ENCODE peak calls at places on chromosomes 1 and 21, in six cellular contexts. N is GM06990, A is uterus, B is left lung, J is AG09309, D is Peyer's patch. U is an unnamed sample.

GRCh38 chr21:41011968-41012367 is 156.0 kb upstream of the BACE2 start:
- DNase-seq in N (no peak), A (no peak), B (no peak), J (no peak), D (no peak), U (no peak)

GRCh38 chr1:168689726-168690602 is 39.0 kb downstream of the DPT start:
- DNase-seq in N (no peak), A (no peak), B (no peak), J (no peak), D (no peak), U (peak)

GRCh38 chr1:69688178-69688577 is 120.5 kb downstream of the LRRC7 start:
- DNase-seq in N (no peak), A (no peak), B (no peak), J (no peak), D (no peak), U (no peak)

GRCh38 chr1:234222561-234223280 is 150.5 kb upstream of the COA6 start:
- DNase-seq in N (no peak), A (no peak), B (no peak), J (no peak), D (no peak), U (no peak)

GRCh38 chr1:246609632-246610031 is 43.4 kb downstream of the CNST start:
- DNase-seq in N (no peak), A (no peak), B (no peak), J (peak), D (no peak), U (no peak)

GRCh38 chr1:90351019-90351418 is 356.1 kb downstream of the ZNF326 start:
- DNase-seq in N (no peak), A (no peak), B (no peak), J (no peak), D (no peak), U (no peak)

GRCh38 chr1:192766009-192766625 is 42.7 kb upstream of the RGS2 start:
- DNase-seq in N (no peak), A (no peak), B (no peak), J (no peak), D (no peak), U (no peak)

GRCh38 chr1:194705123-194705522 is 1518.7 kb upstream of the B3GALT2 start:
- DNase-seq in N (no peak), A (no peak), B (no peak), J (no peak), D (no peak), U (no peak)

GRCh38 chr1:116853680-116854191 is 56.0 kb upstream of the PTGFRN start:
- DNase-seq in N (no peak), A (peak), B (no peak), J (no peak), D (peak), U (peak)

GRCh38 chr1:15189692-15190321 is 36.3 kb downstream of the TMEM51 start:
- DNase-seq in N (no peak), A (no peak), B (no peak), J (no peak), D (peak), U (no peak)

GRCh38 chr1:151790940-151791651 is 796 bp upstream of the TDRKH start:
- DNase-seq in N (peak), A (no peak), B (peak), J (no peak), D (no peak), U (no peak)

GRCh38 chr1:210292276-210292851 is 36.3 kb upstream of the HHAT start:
- DNase-seq in N (peak), A (peak), B (peak), J (no peak), D (peak), U (no peak)

GRCh38 chr21:32392299-32392879 is 423 bp downstream of the URB1 start:
- DNase-seq in N (no peak), A (no peak), B (no peak), J (no peak), D (no peak), U (no peak)

GRCh38 chr1:36304970-36305914 is 926 bp upstream of the SH3D21 start:
- DNase-seq in N (no peak), A (no peak), B (no peak), J (no peak), D (peak), U (no peak)

GRCh38 chr1:58901008-58901407 is 117.2 kb upstream of the JUN start:
- DNase-seq in N (no peak), A (no peak), B (no peak), J (no peak), D (no peak), U (no peak)

GRCh38 chr1:1272341-1273151 is 1.1 kb downstream of the UBE2J2 start:
- DNase-seq in N (no peak), A (no peak), B (peak), J (no peak), D (peak), U (no peak)

GRCh38 chr1:94095112-94095637 is 25.8 kb downstream of the ABCA4 start:
- DNase-seq in N (no peak), A (peak), B (no peak), J (no peak), D (peak), U (peak)

GRCh38 chr1:40273547-40274166 is 15.6 kb downstream of the ZMPSTE24 start:
- DNase-seq in N (no peak), A (no peak), B (no peak), J (no peak), D (no peak), U (no peak)

GRCh38 chr1:31793086-31793485 is 22.7 kb downstream of the SPOCD1 start:
- DNase-seq in N (no peak), A (peak), B (no peak), J (no peak), D (peak), U (no peak)

GRCh38 chr1:223143760-223144248 is 756 bp upstream of the TLR5 start:
- DNase-seq in N (peak), A (no peak), B (peak), J (no peak), D (peak), U (no peak)

GRCh38 chr1:112544011-112544688 is 35.4 kb downstream of the WNT2B start:
- DNase-seq in N (no peak), A (peak), B (no peak), J (peak), D (no peak), U (peak)

GRCh38 chr1:28456078-28456477 is 49.8 kb upstream of the RCC1 start:
- DNase-seq in N (no peak), A (no peak), B (no peak), J (peak), D (no peak), U (peak)

GRCh38 chr1:37764888-37765441 is at the start of gene EPHA10:
- DNase-seq in N (no peak), A (no peak), B (peak), J (no peak), D (no peak), U (no peak)

GRCh38 chr21:36661511-36662309 is 37.2 kb upstream of the SIM2 start:
- DNase-seq in N (no peak), A (no peak), B (no peak), J (no peak), D (no peak), U (peak)

GRCh38 chr1:207941664-207942063 is 30.7 kb upstream of the CD34 start:
- DNase-seq in N (no peak), A (peak), B (peak), J (no peak), D (peak), U (peak)

GRCh38 chr1:20187103-20187812 is 940 bp upstream of the PLA2G2C start:
- DNase-seq in N (no peak), A (peak), B (no peak), J (no peak), D (no peak), U (no peak)

GRCh38 chr21:44353200-44353970 is at the start of gene TRPM2:
- DNase-seq in N (peak), A (no peak), B (peak), J (no peak), D (peak), U (no peak)

GRCh38 chr21:34268493-34268892 is 95.3 kb upstream of the KCNE2 start:
- DNase-seq in N (no peak), A (no peak), B (no peak), J (no peak), D (no peak), U (no peak)

DNA sequence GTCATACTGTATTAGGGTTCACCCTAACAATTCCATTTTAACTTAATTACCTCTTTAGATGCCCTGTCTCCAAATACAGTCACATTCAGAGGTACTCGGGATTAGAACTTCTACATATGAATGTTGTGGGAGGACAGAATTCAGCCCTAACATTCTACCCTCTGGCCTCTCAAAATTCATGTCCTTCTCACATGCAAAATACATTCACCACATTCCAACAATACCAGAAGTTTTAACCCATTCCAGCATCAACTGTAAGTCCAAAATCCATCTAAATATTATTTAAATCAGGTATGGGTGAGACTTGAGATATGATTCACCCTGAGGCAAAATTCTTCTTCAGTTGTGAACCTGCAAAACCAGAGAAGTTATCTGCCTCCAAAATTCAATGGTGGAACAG is 14.5 kb downstream of the LY9 start:
- DNase-seq in N (no peak), A (no peak), B (no peak), J (no peak), D (no peak), U (no peak)
- H3K4me3 ChIP-seq in N (no peak), A (no peak), B (no peak), J (no peak), D (no peak), U (no peak)

GRCh38 chr1:110356379-110356778 is 17.2 kb downstream of the RBM15 start:
- DNase-seq in N (no peak), A (no peak), B (no peak), J (no peak), D (no peak), U (no peak)
- TF ChIP-seq CTCF in N (no peak), A (no peak), B (no peak), J (no peak), D (no peak), U (no peak)

DNA sequence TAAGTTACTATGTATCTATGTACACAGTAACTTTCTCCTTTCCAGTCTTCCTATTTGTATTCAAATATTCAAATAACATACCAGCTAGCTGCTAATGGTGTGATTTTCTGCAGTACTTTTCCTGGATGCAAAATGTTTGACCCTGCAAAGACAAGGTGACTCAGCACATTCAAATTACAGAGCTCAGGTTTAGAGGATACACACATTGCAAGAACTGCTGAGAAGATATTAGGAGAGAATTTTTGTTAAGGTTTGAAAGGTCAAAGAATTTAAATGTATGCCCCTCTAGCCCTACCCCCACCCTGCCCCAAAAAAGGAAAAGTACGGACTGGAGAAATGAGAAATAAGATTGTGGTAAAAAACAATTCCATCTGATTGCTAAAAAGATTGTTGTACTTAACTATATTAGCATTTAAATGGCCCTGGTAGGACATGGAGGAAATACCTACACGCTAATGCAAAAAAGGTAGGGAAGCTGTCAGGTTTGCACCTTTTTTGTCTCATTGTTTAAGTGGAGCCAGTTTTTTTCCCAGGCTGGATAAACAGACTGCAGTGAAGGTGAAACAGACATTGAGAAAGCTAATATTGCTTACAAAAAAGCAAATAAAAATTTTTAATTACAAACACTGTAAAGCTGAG is 45.6 kb downstream of the ZNF281 start:
- DNase-seq in N (no peak), A (no peak), B (no peak), J (no peak), D (no peak), U (no peak)
- H3K4me3 ChIP-seq in N (no peak), A (no peak), B (no peak), J (no peak), D (no peak), U (no peak)

GRCh38 chr1:93080424-93080823 is 1.3 kb downstream of the MTF2 start:
- DNase-seq in N (peak), A (no peak), B (no peak), J (peak), D (no peak), U (peak)
- TF ChIP-seq CTCF in N (peak), A (peak), B (no peak), J (peak), D (peak), U (peak)

GRCh38 chr1:3356827-3357457 is 97.5 kb upstream of the ARHGEF16 start:
- DNase-seq in N (no peak), A (no peak), B (no peak), J (no peak), D (no peak), U (no peak)
- H3K4me3 ChIP-seq in N (no peak), A (no peak), B (no peak), J (no peak), D (no peak), U (no peak)

DNA sequence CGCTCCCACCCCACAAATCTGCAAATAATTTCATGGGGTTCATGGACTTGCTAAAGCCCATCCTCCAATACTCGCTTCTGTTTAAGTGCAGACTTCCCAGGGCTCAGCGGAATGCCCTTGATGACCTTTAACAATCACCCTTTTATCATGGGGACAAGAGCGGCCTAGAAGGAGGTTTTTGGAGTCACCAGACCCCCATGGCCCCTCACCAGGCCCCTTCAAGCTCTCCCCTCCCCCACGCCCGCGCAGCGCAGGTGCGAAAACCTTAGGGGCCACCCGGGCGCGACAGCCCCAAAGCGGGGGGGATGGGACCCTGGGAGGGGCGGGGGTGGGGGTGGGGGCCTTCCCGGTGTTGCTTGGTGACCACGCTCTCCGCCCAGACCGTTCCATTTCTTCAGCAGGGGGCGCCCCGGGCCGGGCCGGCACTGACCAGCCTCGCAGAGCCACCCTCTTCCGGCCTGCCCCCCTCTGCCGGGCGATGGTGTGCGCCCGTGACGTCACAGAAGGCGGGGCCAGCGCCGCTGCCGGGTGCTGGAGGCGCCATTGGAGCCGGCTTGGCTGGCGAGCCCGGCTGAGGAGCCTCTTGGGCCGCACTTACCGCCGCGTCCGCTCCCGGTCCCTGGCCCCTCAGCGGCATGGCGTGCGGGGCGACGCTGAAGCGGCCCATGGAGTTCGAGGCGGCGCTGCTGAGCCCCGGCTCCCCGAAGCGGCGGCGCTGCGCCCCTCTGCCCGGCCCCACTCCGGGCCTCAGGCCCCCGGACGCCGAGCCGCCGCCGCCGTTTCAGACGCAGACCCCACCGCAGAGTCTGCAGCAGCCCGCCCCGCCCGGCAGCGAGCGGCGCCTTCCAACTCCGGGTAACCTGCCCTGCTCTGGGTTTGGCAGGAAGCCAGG is at the start of gene AKIRIN1:
- DNase-seq in N (peak), A (peak), B (peak), J (peak), D (peak), U (peak)
- TF ChIP-seq CTCF in N (no peak), A (no peak), B (peak), J (no peak), D (peak), U (no peak)

DNA sequence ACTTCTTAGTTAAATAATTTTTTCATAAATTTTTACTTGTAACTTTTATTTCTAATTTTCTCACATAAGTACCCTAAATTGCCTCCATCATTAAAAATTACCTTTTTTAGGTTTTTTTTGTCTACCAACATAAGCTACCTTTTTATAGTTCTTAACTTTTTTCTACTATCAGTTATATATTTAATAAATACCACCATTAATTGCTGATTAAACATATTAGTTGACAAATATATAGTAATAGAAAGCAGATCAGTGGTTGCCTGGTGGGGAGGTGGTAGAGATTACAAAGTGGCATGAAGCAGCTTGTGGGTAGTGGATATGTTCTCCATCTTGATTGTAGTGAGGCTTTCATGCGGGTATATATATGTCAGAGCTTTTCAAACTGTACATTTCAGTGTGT is 6.1 kb upstream of the SH3BP5L start:
- DNase-seq in N (no peak), A (no peak), B (no peak), J (no peak), D (no peak), U (no peak)
- H3K4me3 ChIP-seq in N (no peak), A (no peak), B (no peak), J (no peak), D (no peak), U (no peak)

GRCh38 chr1:10676987-10677386 is 119.5 kb downstream of the CASZ1 start:
- DNase-seq in N (no peak), A (no peak), B (no peak), J (no peak), D (no peak), U (no peak)
- TF ChIP-seq CTCF in N (no peak), A (no peak), B (no peak), J (no peak), D (no peak), U (no peak)

U was measured in astrocyte of the cerebellum.